ENCODE peak calls at places on chromosomes 1 and 21, in five cellular contexts. V is PC-9, A is Right ventricle myocardium superior, M is H4, N is lower lobe of right lung. R is an unnamed sample.

GRCh38 chr1:41357451-41358151 is 3.6 kb upstream of the FOXO6 start:
- DNase-seq in V (peak), A (peak), M (peak), N (no peak), R (no peak)

GRCh38 chr21:33071878-33072306 is 2.0 kb downstream of the OLIG1 start:
- DNase-seq in V (no peak), A (peak), M (no peak), N (no peak), R (no peak)

GRCh38 chr21:38958940-38959685 is 153.4 kb downstream of the ETS2 start:
- DNase-seq in V (no peak), A (no peak), M (peak), N (no peak), R (no peak)

GRCh38 chr1:21212126-21212525 is 35.4 kb upstream of the EIF4G3 start:
- DNase-seq in V (no peak), A (no peak), M (no peak), N (no peak), R (no peak)

GRCh38 chr1:247110627-247111258 is 6.6 kb upstream of the ZNF669 start:
- DNase-seq in V (no peak), A (no peak), M (no peak), N (no peak), R (no peak)

GRCh38 chr1:22104865-22105437 is 37.9 kb downstream of the WNT4 start:
- DNase-seq in V (no peak), A (no peak), M (no peak), N (no peak), R (no peak)

GRCh38 chr1:1431845-1432565 is 3.5 kb upstream of the VWA1 start:
- DNase-seq in V (peak), A (peak), M (no peak), N (peak), R (no peak)

GRCh38 chr1:1253314-1253713 is 6.8 kb upstream of the C1QTNF12 start:
- DNase-seq in V (no peak), A (no peak), M (no peak), N (no peak), R (no peak)

GRCh38 chr1:110390096-110390495 is 730 bp downstream of the SLC16A4 start:
- DNase-seq in V (peak), A (no peak), M (peak), N (peak), R (no peak)

GRCh38 chr1:182217967-182218366 is 156.5 kb upstream of the ZNF648 start:
- DNase-seq in V (no peak), A (no peak), M (no peak), N (no peak), R (no peak)

GRCh38 chr1:37354876-37355275 is 119.5 kb upstream of the ZC3H12A start:
- DNase-seq in V (no peak), A (no peak), M (no peak), N (no peak), R (no peak)

GRCh38 chr1:160104520-160104885 is 6.1 kb upstream of the IGSF8 start:
- DNase-seq in V (no peak), A (peak), M (no peak), N (no peak), R (no peak)

GRCh38 chr1:27760411-27760810 is 12.6 kb upstream of the STX12 start:
- DNase-seq in V (no peak), A (no peak), M (no peak), N (no peak), R (no peak)

GRCh38 chr1:107430540-107431228 is 289.8 kb downstream of the NTNG1 start:
- DNase-seq in V (peak), A (no peak), M (peak), N (no peak), R (peak)

GRCh38 chr1:154349121-154349520 is 23.8 kb downstream of the ATP8B2 start:
- DNase-seq in V (no peak), A (no peak), M (no peak), N (no peak), R (no peak)

GRCh38 chr1:206484901-206485300 is 14.6 kb downstream of the IKBKE start:
- DNase-seq in V (no peak), A (peak), M (no peak), N (peak), R (no peak)

GRCh38 chr1:221637641-221638041 is 104.2 kb downstream of the DUSP10 start:
- DNase-seq in V (no peak), A (no peak), M (peak), N (no peak), R (no peak)

GRCh38 chr1:41383094-41383852 is 22.0 kb downstream of the FOXO6 start:
- DNase-seq in V (peak), A (no peak), M (no peak), N (no peak), R (no peak)

GRCh38 chr1:218257971-218258370 is 27.1 kb upstream of the RRP15 start:
- DNase-seq in V (no peak), A (no peak), M (no peak), N (no peak), R (no peak)

GRCh38 chr1:157000686-157001085 is 44.9 kb downstream of the ARHGEF11 start:
- DNase-seq in V (peak), A (no peak), M (no peak), N (no peak), R (no peak)

GRCh38 chr1:46822248-46822826 is 23.5 kb downstream of the CYP4B1 start:
- DNase-seq in V (no peak), A (no peak), M (peak), N (no peak), R (no peak)